ENCODE peak calls at places on chromosomes 3 and 15, in four cellular contexts. M is HepG2, F is K562, Q is GM12878. R is an unnamed sample.

GRCh38 chr3:43525941-43526607 is 95.7 kb downstream of the ANO10 start:
- DNase-seq in Q (no peak), M (no peak), F (no peak), R (no peak)

GRCh38 chr15:100106732-100107131 is 235.0 kb downstream of the ADAMTS17 start:
- DNase-seq in F (no peak), M (no peak), Q (no peak), R (peak)

GRCh38 chr15:82571722-82572222 is 31.5 kb upstream of the RPS17 start:
- DNase-seq in F (peak), M (no peak), Q (no peak), R (peak)

GRCh38 chr15:71664622-71665021 is 145.7 kb upstream of the NR2E3 start:
- DNase-seq in Q (no peak), F (no peak), M (no peak), R (no peak)

GRCh38 chr15:68315495-68316007 is 38.0 kb downstream of the FEM1B start:
- DNase-seq in M (no peak), Q (no peak), F (no peak), R (no peak)

GRCh38 chr3:36911990-36912804 is 32.7 kb downstream of the TRANK1 start:
- DNase-seq in Q (peak), F (peak), M (peak), R (no peak)

GRCh38 chr3:14525685-14526631 is 14.2 kb downstream of the GRIP2 start:
- DNase-seq in M (no peak), F (peak), Q (no peak), R (no peak)

GRCh38 chr3:194714122-194714425 is 28.4 kb downstream of the FAM43A start:
- DNase-seq in Q (no peak), M (no peak), F (no peak), R (no peak)

DNA sequence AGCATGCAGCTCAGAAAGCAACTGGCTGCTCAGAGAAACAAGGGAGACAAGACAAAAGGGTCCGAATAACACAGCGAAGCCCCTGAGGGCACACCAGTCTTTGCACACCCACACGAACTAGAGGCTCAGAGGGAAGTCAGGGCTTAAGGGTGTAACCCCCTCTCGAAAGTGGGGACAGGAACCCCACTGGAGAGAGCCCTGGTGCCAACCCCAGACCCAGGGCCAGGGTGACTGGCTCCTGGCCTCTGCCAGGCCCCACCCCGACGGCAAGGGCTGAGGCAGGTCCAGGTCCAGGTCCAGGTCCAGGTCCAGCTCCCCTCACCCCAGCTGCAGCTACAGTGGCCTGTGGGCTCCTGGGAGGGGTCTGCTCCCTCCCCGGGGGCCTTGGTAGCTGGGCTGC is 10.5 kb upstream of the PRR23E start:
- DNase-seq in Q (no peak), M (no peak), F (no peak), R (no peak)
- TF ChIP-seq NFIC in Q (no peak), M (no peak), F (no peak), R (no peak)

GRCh38 chr3:124429129-124429815 is 301.0 kb upstream of the UMPS start:
- DNase-seq in Q (no peak), M (no peak), F (no peak), R (peak)
- TF ChIP-seq MXI1 in Q (no peak), M (no peak), F (no peak), R (no peak)

GRCh38 chr3:25904248-25904647 is 114.4 kb downstream of the OXSM start:
- DNase-seq in F (no peak), M (no peak), Q (no peak), R (no peak)

GRCh38 chr3:25903371-25903770 is 113.5 kb downstream of the OXSM start:
- DNase-seq in M (no peak), Q (no peak), F (no peak), R (no peak)

GRCh38 chr3:25906132-25906906 is 116.4 kb downstream of the OXSM start:
- DNase-seq in M (no peak), F (no peak), Q (no peak), R (no peak)

GRCh38 chr3:25910997-25911396 is 121.1 kb downstream of the OXSM start:
- DNase-seq in M (peak), Q (no peak), F (peak), R (no peak)

GRCh38 chr3:25907081-25907480 is 117.2 kb downstream of the OXSM start:
- DNase-seq in F (no peak), M (no peak), Q (no peak), R (no peak)
- TF ChIP-seq NFIC in F (no peak), M (no peak), Q (no peak), R (no peak)

DNA sequence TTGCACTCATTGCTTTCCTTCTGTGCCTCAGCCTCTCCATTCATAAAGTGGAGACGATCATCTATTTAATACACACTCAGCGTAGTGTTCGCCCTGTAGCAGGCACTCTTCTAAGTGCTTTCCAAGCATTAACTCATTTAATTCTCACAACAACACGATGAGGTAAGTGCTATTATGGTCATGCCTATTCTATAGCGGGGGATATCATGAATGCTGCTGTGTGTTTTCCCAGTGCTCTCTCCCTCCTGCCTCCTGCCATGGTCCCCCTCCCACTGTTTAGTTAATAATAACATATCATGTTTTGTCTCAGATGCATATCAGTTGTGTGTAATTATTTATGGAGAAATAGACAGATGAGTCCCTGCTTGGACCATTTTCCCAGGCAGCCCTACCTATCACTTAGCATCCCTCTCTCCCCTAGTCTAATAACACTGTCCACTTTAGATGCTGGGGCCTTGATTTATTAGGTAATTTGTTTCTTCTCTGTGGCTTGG is 122.8 kb upstream of the TLE3 start:
- DNase-seq in F (no peak), M (no peak), Q (no peak), R (no peak)
- TF ChIP-seq MXI1 in F (no peak), M (no peak), Q (no peak), R (no peak)

GRCh38 chr15:95162967-95163531 is 931.7 kb downstream of the MCTP2 start:
- DNase-seq in F (no peak), M (no peak), Q (no peak), R (no peak)
- TF ChIP-seq NFIC in F (no peak), M (no peak), Q (no peak), R (no peak)

R was measured in SK-N-SH.